ENCODE peak calls at places on chromosomes 6 and 20, in nine cellular contexts. G is astrocyte, M is dorsolateral prefrontal cortex, W is IMR-90, R is AG09309, K is neural progenitor cell, A is BE2C, H is bronchial epithelial cell, C is WTC11. P is an unnamed sample.

GRCh38 chr6:17022604-17023003 is 79.2 kb upstream of the STMND1 start:
- DNase-seq in G (peak), M (no peak), W (no peak), R (no peak), K (no peak), A (no peak), H (no peak), C (no peak), P (no peak)

GRCh38 chr6:148760568-148761531 is 14.0 kb downstream of the UST start:
- DNase-seq in G (peak), M (peak), W (peak), R (peak), K (peak), A (no peak), H (peak), C (peak), P (no peak)

GRCh38 chr6:131366223-131366622 is 206.8 kb upstream of the ARG1 start:
- DNase-seq in G (no peak), M (no peak), W (no peak), R (no peak), K (no peak), A (no peak), H (no peak), C (no peak), P (no peak)

GRCh38 chr6:109790131-109790530 is 99.0 kb downstream of the FIG4 start:
- DNase-seq in G (peak), M (no peak), W (peak), R (no peak), K (no peak), A (no peak), H (no peak), C (no peak), P (no peak)

GRCh38 chr6:154247119-154247814 is 109.3 kb downstream of the IPCEF1 start:
- DNase-seq in G (no peak), M (no peak), W (no peak), R (no peak), K (peak), A (no peak), H (peak), C (no peak), P (no peak)

GRCh38 chr20:31594002-31594557 is 11.0 kb upstream of the ID1 start:
- DNase-seq in G (no peak), M (no peak), W (no peak), R (no peak), K (no peak), A (no peak), H (no peak), C (no peak), P (no peak)

GRCh38 chr20:40682104-40683045 is 6.7 kb downstream of the MAFB start:
- DNase-seq in G (no peak), M (no peak), W (no peak), R (no peak), K (peak), A (no peak), H (no peak), C (peak), P (no peak)

GRCh38 chr6:149963212-149963461 is 606 bp upstream of the ULBP1 start:
- DNase-seq in G (peak), M (no peak), W (peak), R (no peak), K (no peak), A (no peak), H (peak), C (peak), P (peak)

GRCh38 chr6:99993533-99994251 is at the start of gene MCHR2:
- DNase-seq in G (no peak), M (no peak), W (no peak), R (no peak), K (peak), A (no peak), H (no peak), C (peak), P (peak)

GRCh38 chr20:63367446-63368055 is 6.4 kb upstream of the CHRNA4 start:
- DNase-seq in G (no peak), M (no peak), W (no peak), R (no peak), K (peak), A (no peak), H (no peak), C (no peak), P (no peak)

GRCh38 chr6:55694148-55694547 is 115.2 kb upstream of the HMGCLL1 start:
- DNase-seq in G (peak), M (no peak), W (peak), R (peak), K (peak), A (no peak), H (peak), C (peak), P (no peak)

GRCh38 chr6:149247385-149247763 is 70.1 kb upstream of the TAB2 start:
- DNase-seq in G (no peak), M (no peak), W (no peak), R (no peak), K (no peak), A (no peak), H (no peak), C (no peak), P (no peak)

GRCh38 chr6:113169484-113169883 is 687.7 kb upstream of the MARCKS start:
- DNase-seq in G (peak), M (no peak), W (peak), R (no peak), K (no peak), A (no peak), H (peak), C (no peak), P (no peak)

GRCh38 chr20:58905236-58905635 is 52.7 kb downstream of the GNAS start:
- DNase-seq in G (no peak), M (no peak), W (no peak), R (no peak), K (no peak), A (no peak), H (no peak), C (no peak), P (no peak)

GRCh38 chr20:53342429-53342828 is 251.2 kb downstream of the ZNF217 start:
- DNase-seq in G (no peak), M (no peak), W (no peak), R (no peak), K (no peak), A (no peak), H (no peak), C (no peak), P (no peak)

GRCh38 chr6:165768961-165769360 is 105.9 kb upstream of the PDE10A start:
- DNase-seq in G (no peak), M (no peak), W (no peak), R (no peak), K (no peak), A (no peak), H (no peak), C (no peak), P (no peak)

GRCh38 chr6:3356056-3356823 is 97.5 kb downstream of the PSMG4 start:
- DNase-seq in G (peak), M (peak), W (peak), R (no peak), K (peak), A (peak), H (peak), C (peak), P (peak)

GRCh38 chr6:108644252-108644651 is 83.5 kb downstream of the FOXO3 start:
- DNase-seq in G (no peak), M (no peak), W (no peak), R (no peak), K (no peak), A (no peak), H (no peak), C (no peak), P (no peak)

GRCh38 chr6:77292564-77293546 is 170.4 kb downstream of the HTR1B start:
- DNase-seq in G (peak), M (no peak), W (peak), R (peak), K (no peak), A (no peak), H (peak), C (no peak), P (no peak)

GRCh38 chr6:44298864-44299263 is 14.3 kb downstream of the AARS2 start:
- DNase-seq in G (no peak), M (no peak), W (no peak), R (no peak), K (no peak), A (no peak), H (no peak), C (no peak), P (no peak)

GRCh38 chr20:36670665-36671357 is 24.8 kb upstream of the SLA2 start:
- DNase-seq in G (no peak), M (no peak), W (no peak), R (no peak), K (no peak), A (no peak), H (no peak), C (no peak), P (no peak)

GRCh38 chr6:139996253-139996834 is 621.9 kb upstream of the CITED2 start:
- DNase-seq in G (no peak), M (no peak), W (no peak), R (no peak), K (peak), A (peak), H (peak), C (peak), P (no peak)

GRCh38 chr6:158697798-158698197 is 47.9 kb downstream of the SYTL3 start:
- DNase-seq in G (peak), M (no peak), W (peak), R (no peak), K (no peak), A (no peak), H (no peak), C (no peak), P (no peak)

GRCh38 chr20:31860431-31861345 is 9.6 kb downstream of the DUSP15 start:
- DNase-seq in G (no peak), M (no peak), W (no peak), R (no peak), K (peak), A (no peak), H (peak), C (peak), P (no peak)

GRCh38 chr6:131060311-131060710 is 2.7 kb downstream of the EPB41L2 start:
- DNase-seq in G (peak), M (no peak), W (peak), R (no peak), K (no peak), A (no peak), H (no peak), C (no peak), P (no peak)

GRCh38 chr6:111564482-111564945 is 41.2 kb downstream of the TRAF3IP2 start:
- DNase-seq in G (peak), M (peak), W (peak), R (no peak), K (no peak), A (peak), H (peak), C (no peak), P (no peak)

GRCh38 chr20:63273635-63274380 is 1.2 kb downstream of the ARFGAP1 start:
- DNase-seq in G (peak), M (no peak), W (peak), R (peak), K (peak), A (no peak), H (peak), C (no peak), P (no peak)

GRCh38 chr6:133632206-133632605 is 256.7 kb upstream of the TCF21 start:
- DNase-seq in G (peak), M (no peak), W (peak), R (no peak), K (no peak), A (no peak), H (peak), C (no peak), P (no peak)

GRCh38 chr20:58555078-58555765 is 40.0 kb upstream of the APCDD1L start:
- DNase-seq in G (peak), M (no peak), W (peak), R (peak), K (no peak), A (no peak), H (peak), C (no peak), P (no peak)

GRCh38 chr6:19394687-19395086 is 442.5 kb upstream of the ID4 start:
- DNase-seq in G (no peak), M (no peak), W (no peak), R (no peak), K (no peak), A (no peak), H (no peak), C (no peak), P (no peak)

GRCh38 chr6:139402935-139403386 is 28.5 kb upstream of the CITED2 start:
- DNase-seq in G (peak), M (no peak), W (peak), R (peak), K (no peak), A (no peak), H (peak), C (no peak), P (no peak)

GRCh38 chr6:13445005-13445743 is 42.2 kb downstream of the GFOD1 start:
- DNase-seq in G (peak), M (peak), W (peak), R (no peak), K (peak), A (peak), H (peak), C (peak), P (no peak)

GRCh38 chr20:51237278-51237677 is 214.4 kb upstream of the KCNG1 start:
- DNase-seq in G (no peak), M (no peak), W (peak), R (no peak), K (no peak), A (no peak), H (no peak), C (no peak), P (no peak)

GRCh38 chr6:5876076-5876475 is 130.6 kb downstream of the NRN1 start:
- DNase-seq in G (no peak), M (no peak), W (no peak), R (no peak), K (no peak), A (no peak), H (no peak), C (no peak), P (no peak)

GRCh38 chr6:31007694-31008093 is 2.6 kb upstream of the MUC22 start:
- DNase-seq in G (peak), M (no peak), W (peak), R (peak), K (no peak), A (no peak), H (peak), C (no peak), P (no peak)

GRCh38 chr20:13037727-13038126 is 29.0 kb downstream of the SPTLC3 start:
- DNase-seq in G (no peak), M (no peak), W (peak), R (no peak), K (no peak), A (no peak), H (peak), C (no peak), P (no peak)

DNA sequence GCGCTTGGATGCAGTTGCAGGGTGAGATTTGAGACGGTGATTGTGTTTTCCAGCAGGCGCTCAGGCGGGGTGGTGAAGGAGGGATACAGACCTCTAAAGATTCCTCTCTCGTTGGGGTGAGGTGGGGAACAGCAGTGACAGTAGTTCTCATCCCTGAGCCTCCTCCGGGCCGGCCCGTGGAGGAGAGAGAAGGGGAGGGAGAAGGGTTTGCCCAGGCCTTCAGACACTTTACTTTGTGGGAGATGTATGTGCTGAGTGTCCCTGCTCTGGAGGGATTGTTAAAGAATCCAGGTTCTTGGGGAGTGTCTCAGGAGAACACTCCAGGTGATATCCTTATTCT is 41.0 kb downstream of the PSMB9 start:
- DNase-seq in G (no peak), M (no peak), W (no peak), R (no peak), K (no peak), A (no peak), H (no peak), C (no peak), P (no peak)
- TF ChIP-seq CTCF in G (no peak), M (no peak), W (no peak), R (no peak), K (no peak), A (no peak), H (no peak), C (no peak), P (no peak)

GRCh38 chr6:57190140-57190539 is 18.0 kb downstream of the BAG2 start:
- DNase-seq in G (no peak), M (no peak), W (peak), R (no peak), K (no peak), A (no peak), H (peak), C (no peak), P (no peak)
- TF ChIP-seq CTCF in G (peak), M (peak), W (peak), R (peak), K (peak), A (peak), H (peak), C (no peak), P (no peak)

DNA sequence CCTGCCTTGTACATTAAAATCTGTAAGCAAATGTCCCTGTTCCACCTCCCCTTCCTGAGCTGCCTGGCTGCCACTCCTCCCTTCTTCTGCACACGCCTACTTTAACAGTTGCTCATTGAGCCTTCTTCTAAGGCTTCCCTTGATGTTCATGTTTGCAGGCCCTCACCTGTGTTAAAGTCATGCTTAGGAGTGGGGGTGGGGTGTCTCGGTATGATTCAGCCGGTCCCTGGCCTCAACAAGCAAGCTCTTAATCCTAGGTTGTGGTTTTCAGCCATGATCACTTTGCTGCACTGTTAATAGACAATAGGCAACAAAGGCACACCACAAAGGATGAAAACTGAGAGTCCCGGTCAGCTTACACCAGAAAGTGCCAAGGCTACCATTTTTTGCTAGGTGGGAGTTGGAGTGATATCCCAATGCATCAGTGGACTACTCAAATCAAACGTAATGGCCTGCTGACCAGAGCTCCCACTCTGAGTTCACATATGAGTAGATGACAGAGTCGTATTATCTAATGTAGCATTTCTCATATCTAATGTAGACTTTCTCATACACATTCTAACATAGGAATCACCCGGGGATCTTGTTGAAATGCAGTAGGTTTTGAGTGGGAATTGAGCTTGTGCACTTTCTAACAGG is 38.2 kb upstream of the FUCA2 start:
- DNase-seq in G (no peak), M (no peak), W (no peak), R (no peak), K (no peak), A (no peak), H (peak), C (no peak), P (no peak)
- TF ChIP-seq CTCF in G (no peak), M (no peak), W (no peak), R (no peak), K (no peak), A (no peak), H (no peak), C (no peak), P (no peak)

DNA sequence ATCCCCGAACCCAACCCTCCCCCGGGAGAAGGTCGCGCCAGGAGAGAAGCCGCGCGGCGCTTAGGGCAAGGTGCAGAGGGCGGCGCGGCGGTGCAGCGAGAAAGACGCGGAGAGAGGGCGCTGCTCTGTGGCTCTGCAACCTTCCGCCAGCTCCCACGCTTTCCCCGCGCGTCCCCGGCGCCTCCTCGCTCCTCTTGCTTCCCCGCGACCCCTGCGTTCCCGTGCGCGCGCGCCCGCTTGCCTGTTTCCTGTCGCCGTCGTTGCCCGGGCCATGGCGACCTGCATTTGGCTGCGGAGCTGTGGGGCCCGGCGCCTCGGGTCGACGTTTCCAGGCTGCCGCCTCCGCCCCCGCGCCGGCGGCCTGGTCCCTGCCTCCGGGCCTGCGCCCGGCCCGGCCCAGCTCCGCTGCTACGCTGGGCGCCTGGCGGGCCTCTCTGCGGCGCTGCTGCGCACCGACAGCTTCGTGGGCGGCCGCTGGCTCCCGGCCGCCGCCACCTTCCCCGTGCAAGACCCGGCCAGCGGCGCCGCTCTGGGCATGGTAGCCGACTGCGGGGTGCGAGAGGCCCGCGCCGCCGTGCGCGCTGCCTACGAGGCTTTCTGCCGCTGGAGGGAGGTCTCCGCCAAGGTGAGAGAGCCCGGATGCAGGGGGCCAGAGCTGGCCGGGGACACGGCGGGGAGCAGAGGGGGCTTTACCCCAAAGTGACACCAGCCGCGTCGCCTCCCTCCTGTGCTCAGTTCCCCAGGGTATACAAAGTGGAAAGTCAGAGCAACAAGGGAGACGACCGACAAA is at the start of gene ALDH5A1:
- DNase-seq in G (peak), M (peak), W (peak), R (no peak), K (peak), A (peak), H (peak), C (peak), P (peak)
- TF ChIP-seq CTCF in G (no peak), M (no peak), W (peak), R (peak), K (peak), A (peak), H (peak), C (no peak), P (no peak)

DNA sequence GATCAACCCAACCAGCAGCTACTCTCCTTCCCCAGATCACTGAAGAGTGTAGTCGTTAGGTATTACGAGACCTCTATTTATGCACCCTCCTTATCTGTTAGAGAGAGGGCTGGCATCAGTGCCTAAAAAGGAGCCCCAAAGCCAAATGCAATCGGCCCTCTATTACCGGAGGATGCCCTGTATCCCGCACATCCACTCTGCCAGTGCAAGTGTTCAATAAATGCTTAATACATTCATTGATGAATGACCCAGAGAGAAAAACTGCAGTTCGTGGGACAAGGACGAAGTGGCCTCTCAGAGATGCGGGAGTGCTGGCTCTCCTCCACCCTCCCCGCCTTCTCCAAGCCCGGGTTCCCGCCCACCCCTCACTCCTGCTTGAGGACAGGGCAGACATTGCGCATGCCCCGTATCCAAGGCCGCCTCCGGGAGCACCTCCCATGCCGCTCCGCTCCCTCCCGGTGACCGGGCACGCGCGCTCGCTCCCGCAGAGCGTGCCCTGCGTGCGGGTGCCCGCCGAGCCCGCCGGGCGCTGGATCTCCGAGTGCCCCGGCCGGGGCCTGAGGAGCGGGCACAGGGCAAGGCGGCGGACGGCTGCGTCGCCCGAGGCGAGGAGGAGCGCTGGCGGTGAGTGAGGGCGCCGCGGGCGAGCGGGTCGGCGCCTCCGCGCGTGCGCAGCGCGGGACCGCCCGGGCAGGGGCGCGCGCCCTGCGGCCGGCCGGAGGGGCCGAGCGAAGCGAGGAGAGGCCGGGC is 27.2 kb upstream of the BTBD3 start:
- DNase-seq in G (peak), M (peak), W (peak), R (peak), K (peak), A (peak), H (peak), C (peak), P (peak)
- TF ChIP-seq CTCF in G (no peak), M (no peak), W (no peak), R (peak), K (no peak), A (no peak), H (no peak), C (no peak), P (no peak)

GRCh38 chr6:21597243-21597682 is 3.7 kb downstream of the SOX4 start:
- DNase-seq in G (no peak), M (no peak), W (no peak), R (no peak), K (no peak), A (no peak), H (no peak), C (no peak), P (no peak)
- TF ChIP-seq CTCF in G (no peak), M (peak), W (no peak), R (no peak), K (no peak), A (no peak), H (no peak), C (no peak), P (no peak)